ENCODE peak calls at places on chromosomes 12 and 14, in eight cellular contexts. One of them, this sample, is unnamed.

GRCh38 chr12:78759387-78759786 is 105.2 kb upstream of the SYT1 start:
- DNase-seq in upper lobe of right lung: no peak
- DNase-seq in esophagus squamous epithelium: no peak
- DNase-seq in nucleus accumbens: no peak
- DNase-seq in activated T-cell treated with anti-CD3 and anti-CD28 coated beads, Interleukin-2, amount 50 U/mL, for 72 hours: no peak
- DNase-seq in AG08396: peak; percentile 4
- DNase-seq in anterior cingulate cortex: no peak
- DNase-seq in head of caudate nucleus: no peak
- DNase-seq in this sample: no peak

GRCh38 chr12:51197736-51198567 is 19.9 kb downstream of the POU6F1 start:
- DNase-seq in upper lobe of right lung: no peak
- DNase-seq in esophagus squamous epithelium: no peak
- DNase-seq in nucleus accumbens: no peak
- DNase-seq in activated T-cell treated with anti-CD3 and anti-CD28 coated beads, Interleukin-2, amount 50 U/mL, for 72 hours: no peak
- DNase-seq in AG08396: no peak
- DNase-seq in anterior cingulate cortex: no peak
- DNase-seq in head of caudate nucleus: no peak
- DNase-seq in this sample: no peak

GRCh38 chr12:119988440-119988787 is 622 bp upstream of the BICDL1 start:
- DNase-seq in upper lobe of right lung: no peak
- DNase-seq in esophagus squamous epithelium: no peak
- DNase-seq in nucleus accumbens: no peak
- DNase-seq in activated T-cell treated with anti-CD3 and anti-CD28 coated beads, Interleukin-2, amount 50 U/mL, for 72 hours: no peak
- DNase-seq in AG08396: peak; percentile 70
- DNase-seq in anterior cingulate cortex: no peak
- DNase-seq in head of caudate nucleus: no peak
- DNase-seq in this sample: no peak

GRCh38 chr14:45041641-45042040 is 42.3 kb upstream of the PRPF39 start:
- DNase-seq in upper lobe of right lung: no peak
- DNase-seq in esophagus squamous epithelium: no peak
- DNase-seq in nucleus accumbens: no peak
- DNase-seq in activated T-cell treated with anti-CD3 and anti-CD28 coated beads, Interleukin-2, amount 50 U/mL, for 72 hours: no peak
- DNase-seq in AG08396: no peak
- DNase-seq in anterior cingulate cortex: no peak
- DNase-seq in head of caudate nucleus: no peak
- DNase-seq in this sample: no peak

GRCh38 chr12:124451637-124452243 is 115.7 kb downstream of the NCOR2 start:
- DNase-seq in upper lobe of right lung: no peak
- DNase-seq in esophagus squamous epithelium: no peak
- DNase-seq in nucleus accumbens: no peak
- DNase-seq in activated T-cell treated with anti-CD3 and anti-CD28 coated beads, Interleukin-2, amount 50 U/mL, for 72 hours: no peak
- DNase-seq in AG08396: no peak
- DNase-seq in anterior cingulate cortex: no peak
- DNase-seq in head of caudate nucleus: no peak
- DNase-seq in this sample: no peak

GRCh38 chr14:51396222-51396815 is 156.3 kb downstream of the TMX1 start:
- DNase-seq in upper lobe of right lung: no peak
- DNase-seq in esophagus squamous epithelium: no peak
- DNase-seq in nucleus accumbens: no peak
- DNase-seq in activated T-cell treated with anti-CD3 and anti-CD28 coated beads, Interleukin-2, amount 50 U/mL, for 72 hours: no peak
- DNase-seq in AG08396: peak; percentile 54
- DNase-seq in anterior cingulate cortex: no peak
- DNase-seq in head of caudate nucleus: no peak
- DNase-seq in this sample: no peak

GRCh38 chr14:101980700-101981099 is 16.3 kb downstream of the DYNC1H1 start:
- DNase-seq in upper lobe of right lung: no peak
- DNase-seq in esophagus squamous epithelium: no peak
- DNase-seq in nucleus accumbens: peak; percentile 32
- DNase-seq in activated T-cell treated with anti-CD3 and anti-CD28 coated beads, Interleukin-2, amount 50 U/mL, for 72 hours: peak; percentile 27
- DNase-seq in AG08396: peak; percentile 86
- DNase-seq in anterior cingulate cortex: no peak
- DNase-seq in head of caudate nucleus: peak; percentile 54
- DNase-seq in this sample: no peak

GRCh38 chr12:19074700-19075099 is 54.8 kb upstream of the PLEKHA5 start:
- DNase-seq in upper lobe of right lung: no peak
- DNase-seq in esophagus squamous epithelium: no peak
- DNase-seq in nucleus accumbens: no peak
- DNase-seq in activated T-cell treated with anti-CD3 and anti-CD28 coated beads, Interleukin-2, amount 50 U/mL, for 72 hours: no peak
- DNase-seq in AG08396: no peak
- DNase-seq in anterior cingulate cortex: no peak
- DNase-seq in head of caudate nucleus: no peak
- DNase-seq in this sample: no peak

GRCh38 chr12:123389560-123390351 is 5.8 kb downstream of the KMT5A start:
- DNase-seq in upper lobe of right lung: peak; percentile 88
- DNase-seq in esophagus squamous epithelium: no peak
- DNase-seq in nucleus accumbens: peak; percentile 28
- DNase-seq in activated T-cell treated with anti-CD3 and anti-CD28 coated beads, Interleukin-2, amount 50 U/mL, for 72 hours: peak; percentile 41
- DNase-seq in AG08396: peak; percentile 49
- DNase-seq in anterior cingulate cortex: no peak
- DNase-seq in head of caudate nucleus: no peak
- DNase-seq in this sample: peak; percentile 81

GRCh38 chr14:102426796-102427195 is 64.1 kb downstream of the TECPR2 start:
- DNase-seq in upper lobe of right lung: no peak
- DNase-seq in esophagus squamous epithelium: no peak
- DNase-seq in nucleus accumbens: no peak
- DNase-seq in activated T-cell treated with anti-CD3 and anti-CD28 coated beads, Interleukin-2, amount 50 U/mL, for 72 hours: no peak
- DNase-seq in AG08396: no peak
- DNase-seq in anterior cingulate cortex: no peak
- DNase-seq in head of caudate nucleus: no peak
- DNase-seq in this sample: no peak

GRCh38 chr12:95574799-95575452 is 23.6 kb upstream of the USP44 start:
- DNase-seq in upper lobe of right lung: no peak
- DNase-seq in esophagus squamous epithelium: no peak
- DNase-seq in nucleus accumbens: no peak
- DNase-seq in activated T-cell treated with anti-CD3 and anti-CD28 coated beads, Interleukin-2, amount 50 U/mL, for 72 hours: no peak
- DNase-seq in AG08396: peak; percentile 53
- DNase-seq in anterior cingulate cortex: no peak
- DNase-seq in head of caudate nucleus: peak; percentile 55
- DNase-seq in this sample: no peak

GRCh38 chr14:60722836-60723217 is 1.3 kb downstream of the SIX4 start:
- DNase-seq in upper lobe of right lung: peak; percentile 61
- DNase-seq in esophagus squamous epithelium: no peak
- DNase-seq in nucleus accumbens: no peak
- DNase-seq in activated T-cell treated with anti-CD3 and anti-CD28 coated beads, Interleukin-2, amount 50 U/mL, for 72 hours: no peak
- DNase-seq in AG08396: peak; percentile 30
- DNase-seq in anterior cingulate cortex: no peak
- DNase-seq in head of caudate nucleus: no peak
- DNase-seq in this sample: peak; percentile 42

GRCh38 chr14:77027538-77028383 is 747 bp downstream of the IRF2BPL start:
- DNase-seq in upper lobe of right lung: peak; percentile 92
- DNase-seq in esophagus squamous epithelium: no peak
- DNase-seq in nucleus accumbens: peak; percentile 84
- DNase-seq in activated T-cell treated with anti-CD3 and anti-CD28 coated beads, Interleukin-2, amount 50 U/mL, for 72 hours: peak; percentile 78
- DNase-seq in AG08396: peak; percentile 79
- DNase-seq in anterior cingulate cortex: peak; percentile 55
- DNase-seq in head of caudate nucleus: peak; percentile 76
- DNase-seq in this sample: peak; percentile 90

GRCh38 chr12:51434305-51434704 is 9.7 kb downstream of the SLC4A8 start:
- DNase-seq in upper lobe of right lung: no peak
- DNase-seq in esophagus squamous epithelium: no peak
- DNase-seq in nucleus accumbens: no peak
- DNase-seq in activated T-cell treated with anti-CD3 and anti-CD28 coated beads, Interleukin-2, amount 50 U/mL, for 72 hours: no peak
- DNase-seq in AG08396: no peak
- DNase-seq in anterior cingulate cortex: no peak
- DNase-seq in head of caudate nucleus: no peak
- DNase-seq in this sample: no peak

GRCh38 chr12:78698747-78699146 is 165.8 kb upstream of the SYT1 start:
- DNase-seq in upper lobe of right lung: no peak
- DNase-seq in esophagus squamous epithelium: no peak
- DNase-seq in nucleus accumbens: no peak
- DNase-seq in activated T-cell treated with anti-CD3 and anti-CD28 coated beads, Interleukin-2, amount 50 U/mL, for 72 hours: no peak
- DNase-seq in AG08396: no peak
- DNase-seq in anterior cingulate cortex: no peak
- DNase-seq in head of caudate nucleus: no peak
- DNase-seq in this sample: no peak

GRCh38 chr12:64633940-64634337 is 23.6 kb downstream of the RASSF3 start:
- DNase-seq in upper lobe of right lung: peak; percentile 78
- DNase-seq in esophagus squamous epithelium: no peak
- DNase-seq in nucleus accumbens: no peak
- DNase-seq in activated T-cell treated with anti-CD3 and anti-CD28 coated beads, Interleukin-2, amount 50 U/mL, for 72 hours: peak; percentile 22
- DNase-seq in AG08396: peak; percentile 30
- DNase-seq in anterior cingulate cortex: no peak
- DNase-seq in head of caudate nucleus: no peak
- DNase-seq in this sample: no peak

GRCh38 chr14:63555572-63555971 is 12.4 kb upstream of the PPP2R5E start:
- DNase-seq in upper lobe of right lung: no peak
- DNase-seq in esophagus squamous epithelium: no peak
- DNase-seq in nucleus accumbens: no peak
- DNase-seq in activated T-cell treated with anti-CD3 and anti-CD28 coated beads, Interleukin-2, amount 50 U/mL, for 72 hours: no peak
- DNase-seq in AG08396: no peak
- DNase-seq in anterior cingulate cortex: no peak
- DNase-seq in head of caudate nucleus: no peak
- DNase-seq in this sample: no peak

GRCh38 chr12:128587918-128588317 is 235.8 kb downstream of the SLC15A4 start:
- DNase-seq in upper lobe of right lung: no peak
- DNase-seq in esophagus squamous epithelium: no peak
- DNase-seq in nucleus accumbens: no peak
- DNase-seq in activated T-cell treated with anti-CD3 and anti-CD28 coated beads, Interleukin-2, amount 50 U/mL, for 72 hours: no peak
- DNase-seq in AG08396: no peak
- DNase-seq in anterior cingulate cortex: no peak
- DNase-seq in head of caudate nucleus: no peak
- DNase-seq in this sample: no peak

GRCh38 chr12:98002887-98003493 is 512.4 kb upstream of the TMPO start:
- DNase-seq in upper lobe of right lung: no peak
- DNase-seq in esophagus squamous epithelium: no peak
- DNase-seq in nucleus accumbens: peak; percentile 1
- DNase-seq in activated T-cell treated with anti-CD3 and anti-CD28 coated beads, Interleukin-2, amount 50 U/mL, for 72 hours: peak; percentile 21
- DNase-seq in AG08396: no peak
- DNase-seq in anterior cingulate cortex: no peak
- DNase-seq in head of caudate nucleus: peak; percentile 58
- DNase-seq in this sample: peak; percentile 32

GRCh38 chr12:51323317-51323960 is 535 bp downstream of the BIN2 start:
- DNase-seq in upper lobe of right lung: no peak
- DNase-seq in esophagus squamous epithelium: no peak
- DNase-seq in nucleus accumbens: no peak
- DNase-seq in activated T-cell treated with anti-CD3 and anti-CD28 coated beads, Interleukin-2, amount 50 U/mL, for 72 hours: peak; percentile 64
- DNase-seq in AG08396: no peak
- DNase-seq in anterior cingulate cortex: no peak
- DNase-seq in head of caudate nucleus: no peak
- DNase-seq in this sample: peak; percentile 62

GRCh38 chr12:54206807-54207206 is 18.0 kb upstream of the SMUG1 start:
- DNase-seq in upper lobe of right lung: no peak
- DNase-seq in esophagus squamous epithelium: no peak
- DNase-seq in nucleus accumbens: no peak
- DNase-seq in activated T-cell treated with anti-CD3 and anti-CD28 coated beads, Interleukin-2, amount 50 U/mL, for 72 hours: no peak
- DNase-seq in AG08396: no peak
- DNase-seq in anterior cingulate cortex: no peak
- DNase-seq in head of caudate nucleus: no peak
- DNase-seq in this sample: no peak

GRCh38 chr12:20602671-20603402 is 92.3 kb upstream of the SLCO1C1 start:
- DNase-seq in upper lobe of right lung: no peak
- DNase-seq in esophagus squamous epithelium: no peak
- DNase-seq in nucleus accumbens: no peak
- DNase-seq in activated T-cell treated with anti-CD3 and anti-CD28 coated beads, Interleukin-2, amount 50 U/mL, for 72 hours: no peak
- DNase-seq in AG08396: peak; percentile 3
- DNase-seq in anterior cingulate cortex: no peak
- DNase-seq in head of caudate nucleus: no peak
- DNase-seq in this sample: no peak

GRCh38 chr12:18752947-18753346 is 15.0 kb downstream of the CAPZA3 start:
- DNase-seq in upper lobe of right lung: no peak
- DNase-seq in esophagus squamous epithelium: no peak
- DNase-seq in nucleus accumbens: no peak
- DNase-seq in activated T-cell treated with anti-CD3 and anti-CD28 coated beads, Interleukin-2, amount 50 U/mL, for 72 hours: no peak
- DNase-seq in AG08396: no peak
- DNase-seq in anterior cingulate cortex: no peak
- DNase-seq in head of caudate nucleus: no peak
- DNase-seq in this sample: no peak

GRCh38 chr12:77572371-77572770 is 258.3 kb upstream of the NAV3 start:
- DNase-seq in upper lobe of right lung: no peak
- DNase-seq in esophagus squamous epithelium: no peak
- DNase-seq in nucleus accumbens: no peak
- DNase-seq in activated T-cell treated with anti-CD3 and anti-CD28 coated beads, Interleukin-2, amount 50 U/mL, for 72 hours: no peak
- DNase-seq in AG08396: no peak
- DNase-seq in anterior cingulate cortex: no peak
- DNase-seq in head of caudate nucleus: no peak
- DNase-seq in this sample: no peak

This sample was measured in GM20000.